ENCODE peak calls at places on chromosome 2, in five cellular contexts. K is A549, U is H1, Y is K562, Q is HepG2. I is an unnamed sample.

GRCh38 chr2:187553908-187554703 is at the start of gene TFPI:
- DNase-seq in U (no peak), K (peak; percentile 70), Q (peak; percentile 64), Y (peak; percentile 74), I (peak; percentile 78)

GRCh38 chr2:60379684-60380083 is 173.8 kb downstream of the BCL11A start:
- DNase-seq in K (no peak), U (no peak), Q (no peak), Y (no peak), I (no peak)

GRCh38 chr2:222479855-222480254 is 55.5 kb downstream of the SGPP2 start:
- DNase-seq in K (no peak), U (no peak), Q (no peak), Y (no peak), I (no peak)

GRCh38 chr2:145421841-145422240 is 901.9 kb upstream of the ZEB2 start:
- DNase-seq in Y (no peak), U (no peak), Q (no peak), K (no peak), I (peak; percentile 70)

GRCh38 chr2:207334631-207335371 is 169.1 kb upstream of the KLF7 start:
- DNase-seq in K (peak; percentile 88), Y (peak; percentile 22), Q (no peak), U (peak; percentile 64), I (peak; percentile 100)

GRCh38 chr2:102020596-102021170 is 28.9 kb downstream of the IL1R2 start:
- DNase-seq in Y (peak; percentile 79), Q (peak; percentile 80), U (peak; percentile 94), K (peak; percentile 87), I (peak; percentile 88)

GRCh38 chr2:137056704-137057103 is 291.4 kb downstream of the THSD7B start:
- DNase-seq in K (no peak), Q (no peak), U (no peak), Y (no peak), I (no peak)

GRCh38 chr2:30677861-30678385 is 129.3 kb downstream of the CAPN13 start:
- DNase-seq in Q (no peak), U (peak; percentile 40), K (no peak), Y (no peak), I (no peak)

GRCh38 chr2:11652555-11652954 is 17.4 kb downstream of the NTSR2 start:
- DNase-seq in Q (no peak), K (no peak), U (no peak), Y (no peak), I (no peak)

GRCh38 chr2:205752421-205752820 is 70.1 kb downstream of the NRP2 start:
- DNase-seq in U (no peak), K (no peak), Y (no peak), Q (no peak), I (no peak)

GRCh38 chr2:23632831-23633395 is 247.9 kb downstream of the KLHL29 start:
- DNase-seq in U (no peak), K (no peak), Y (no peak), Q (no peak), I (no peak)

GRCh38 chr2:238136820-238137537 is 1.5 kb upstream of the KLHL30 start:
- DNase-seq in U (no peak), K (peak; percentile 56), Q (peak; percentile 41), Y (no peak), I (peak; percentile 77)
- TF ChIP-seq MAFK in U (no peak), K (no peak), Q (peak; percentile 74), Y (no peak), I (no peak)

GRCh38 chr2:29309090-29310054 is 194.2 kb downstream of the CLIP4 start:
- DNase-seq in Y (peak; percentile 64), Q (peak; percentile 62), K (peak; percentile 75), U (peak; percentile 64), I (peak; percentile 66)
- TF ChIP-seq MAFK in Y (no peak), Q (no peak), K (no peak), U (no peak), I (no peak)

GRCh38 chr2:241676665-241677064 is 9.9 kb downstream of the DTYMK start:
- DNase-seq in U (no peak), Q (no peak), K (no peak), Y (no peak), I (no peak)
- TF ChIP-seq MAFK in U (no peak), Q (no peak), K (no peak), Y (no peak), I (no peak)

GRCh38 chr2:17781482-17781881 is 27.5 kb downstream of the GEN1 start:
- DNase-seq in K (no peak), Y (no peak), Q (peak; percentile 39), U (no peak), I (no peak)

GRCh38 chr2:17780546-17780945 is 26.6 kb downstream of the GEN1 start:
- DNase-seq in Y (no peak), Q (no peak), K (no peak), U (no peak), I (peak; percentile 10)
- TF ChIP-seq MAFK in Y (no peak), Q (no peak), K (no peak), U (no peak), I (no peak)

GRCh38 chr2:88263861-88264260 is 93.7 kb downstream of the THNSL2 start:
- DNase-seq in Y (no peak), K (no peak), Q (no peak), U (no peak), I (no peak)

GRCh38 chr2:88265352-88265960 is 95.3 kb downstream of the THNSL2 start:
- DNase-seq in K (peak; percentile 18), Y (peak; percentile 47), Q (peak; percentile 86), U (no peak), I (peak; percentile 5)

DNA sequence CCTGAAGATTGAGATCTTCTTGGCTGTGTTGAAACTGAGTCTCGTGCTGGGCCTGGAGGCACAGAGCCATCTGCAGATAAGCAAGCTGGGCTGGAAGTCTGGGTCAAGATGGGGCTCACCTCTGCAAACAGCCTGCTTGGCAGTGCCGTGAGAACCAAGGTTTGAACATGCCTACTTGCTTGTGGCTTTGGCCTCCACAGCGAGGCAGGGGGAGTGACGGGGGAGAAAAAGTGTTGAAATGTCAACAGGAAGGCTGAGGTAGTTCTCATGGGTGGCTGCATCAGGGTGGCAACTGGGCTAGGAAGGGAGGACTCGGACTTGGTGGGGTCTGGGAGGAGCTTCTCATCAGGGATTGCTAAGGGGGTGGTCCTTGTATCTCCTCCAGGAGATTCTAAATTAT is 99.7 kb downstream of the THNSL2 start:
- DNase-seq in Q (no peak), U (no peak), Y (no peak), K (no peak), I (no peak)
- TF ChIP-seq MAFK in Q (no peak), U (no peak), Y (no peak), K (no peak), I (no peak)

GRCh38 chr2:143529118-143529720 is 400.0 kb downstream of the ARHGAP15 start:
- DNase-seq in U (no peak), Q (no peak), K (no peak), Y (no peak), I (no peak)

GRCh38 chr2:143528021-143528420 is 398.8 kb downstream of the ARHGAP15 start:
- DNase-seq in Y (no peak), K (no peak), Q (no peak), U (no peak), I (no peak)

GRCh38 chr2:143533846-143534245 is 404.6 kb downstream of the ARHGAP15 start:
- DNase-seq in K (no peak), Q (no peak), U (no peak), Y (no peak), I (no peak)

GRCh38 chr2:143535802-143536201 is 406.6 kb downstream of the ARHGAP15 start:
- DNase-seq in K (no peak), Q (no peak), Y (no peak), U (no peak), I (no peak)

DNA sequence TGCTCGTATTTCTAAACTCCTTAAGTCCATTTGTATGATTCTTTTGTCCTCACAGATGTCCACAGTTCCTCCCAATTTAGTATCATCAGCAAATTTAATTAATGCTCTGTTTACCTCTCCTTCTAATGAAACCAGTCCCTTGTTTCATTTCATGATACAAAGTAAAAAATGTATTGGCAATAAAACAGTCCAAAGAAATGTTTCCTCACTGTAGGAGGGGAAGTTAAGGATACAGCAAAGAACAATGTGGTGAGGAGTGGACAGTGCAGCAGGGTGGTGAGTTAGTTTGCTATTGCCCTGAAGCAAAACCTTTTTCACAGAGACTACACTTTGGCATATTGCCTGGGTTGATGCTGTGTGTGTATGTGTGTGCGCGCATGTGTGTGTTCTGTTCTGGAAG is 401.5 kb downstream of the ARHGAP15 start:
- DNase-seq in K (no peak), Q (no peak), Y (no peak), U (no peak), I (peak; percentile 8)
- TF ChIP-seq MAFK in K (peak; percentile 67), Q (peak; percentile 68), Y (no peak), U (no peak), I (peak; percentile 33)

DNA sequence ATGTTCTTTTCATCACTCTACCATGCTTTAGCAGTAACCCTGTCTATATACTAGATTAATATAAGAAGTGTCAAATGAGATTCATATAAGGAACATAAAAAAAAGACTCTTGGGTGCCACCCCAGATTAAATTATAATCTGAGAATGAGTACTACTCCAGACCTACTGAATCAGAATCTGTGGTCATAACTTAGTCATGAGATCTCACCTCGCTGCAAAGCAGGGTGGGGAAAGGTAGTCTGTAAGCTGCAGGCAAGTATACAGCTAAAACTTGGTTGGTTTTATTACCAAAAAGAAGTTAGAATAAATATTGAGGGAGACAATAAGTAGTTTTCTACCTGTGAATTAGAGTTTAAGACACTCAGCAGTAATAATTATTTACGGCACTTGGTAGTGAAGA is 175.6 kb downstream of the PARD3B start:
- DNase-seq in U (no peak), Q (no peak), Y (no peak), K (no peak), I (no peak)
- TF ChIP-seq MAFK in U (no peak), Q (no peak), Y (no peak), K (no peak), I (no peak)

DNA sequence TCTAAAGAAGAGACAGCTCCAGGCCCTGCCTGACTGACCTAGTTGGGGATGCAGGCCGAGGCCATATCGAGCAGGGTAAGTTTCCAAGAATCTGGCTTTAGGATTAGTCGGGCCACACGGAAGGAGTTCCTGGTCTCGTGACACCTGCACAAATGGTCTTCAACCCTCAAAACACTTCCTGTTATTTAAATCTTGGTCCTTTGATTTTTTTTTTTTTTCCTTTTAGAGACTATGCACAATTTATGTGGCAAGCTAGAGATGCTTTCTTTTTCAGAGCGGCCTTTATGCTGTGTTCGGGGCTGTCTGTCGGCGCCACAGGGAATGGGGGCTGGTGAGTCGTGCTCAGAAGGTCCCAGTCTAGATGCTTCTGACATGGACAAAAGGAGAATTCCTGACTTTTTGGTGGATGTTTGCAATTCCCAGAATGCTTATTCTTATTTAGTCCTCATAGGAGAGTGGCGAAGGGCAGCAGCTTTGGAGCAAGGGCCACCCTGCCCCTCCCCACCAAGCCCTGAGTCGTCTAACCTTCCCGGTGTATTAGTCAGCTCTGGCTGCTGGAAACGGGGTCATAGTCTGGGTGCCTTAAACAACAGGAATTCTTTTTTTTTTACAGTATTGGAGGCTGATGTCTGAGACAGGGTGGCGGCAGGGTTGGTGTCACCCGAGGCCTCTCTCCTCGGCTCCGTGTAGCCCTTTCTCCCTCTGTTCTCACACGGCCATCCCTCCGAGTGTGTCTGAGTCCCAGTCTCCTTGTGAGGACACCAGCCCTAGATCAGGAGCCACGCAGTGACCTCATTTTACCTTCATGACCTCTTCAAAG is 27.4 kb downstream of the HPCAL1 start:
- DNase-seq in U (no peak), Q (peak; percentile 78), K (peak; percentile 80), Y (no peak), I (peak; percentile 67)
- TF ChIP-seq MAFK in U (no peak), Q (no peak), K (no peak), Y (no peak), I (no peak)